ENCODE peak calls at places on chromosome 1, in seven cellular contexts. X, B, E, J, V, Q and W are unnamed samples. For H3K4me1, the result is how much of the 10 kb centered on the place peaks cover.

GRCh38 chr1:107141491-107142369 is 891 bp downstream of the NTNG1 start:
- DNase-seq in E (peak), Q (no peak), X (peak), J (peak), B (no peak), V (no peak), W (no peak)

GRCh38 chr1:216325946-216326345 is 97.3 kb downstream of the USH2A start:
- DNase-seq in Q (no peak), B (no peak), E (no peak), X (no peak), J (no peak), V (peak), W (no peak)

GRCh38 chr1:32917521-32917920 is 16.3 kb upstream of the TMEM54 start:
- DNase-seq in J (no peak), Q (no peak), E (no peak), B (no peak), V (no peak), X (no peak), W (no peak)

GRCh38 chr1:34736711-34737110 is 18.1 kb upstream of the GJB5 start:
- DNase-seq in J (no peak), Q (no peak), E (no peak), B (no peak), X (no peak), V (no peak), W (no peak)

GRCh38 chr1:26538480-26539412 is 9.2 kb downstream of the RPS6KA1 start:
- DNase-seq in V (peak), B (no peak), Q (peak), J (peak), X (no peak), E (peak), W (no peak)

GRCh38 chr1:161725888-161726630 is 4.7 kb downstream of the FCRLB start:
- DNase-seq in Q (peak), J (peak), B (peak), E (no peak), V (peak), X (peak), W (peak)

GRCh38 chr1:60960846-60961542 is 121.4 kb upstream of the NFIA start:
- DNase-seq in E (peak), J (no peak), Q (no peak), V (no peak), X (no peak), B (no peak), W (no peak)

GRCh38 chr1:45493116-45493697 is 2.2 kb upstream of the TESK2 start:
- DNase-seq in V (peak), B (no peak), J (peak), Q (no peak), X (no peak), E (peak), W (no peak)

GRCh38 chr1:53690411-53690810 is 48.6 kb downstream of the GLIS1 start:
- DNase-seq in B (no peak), V (no peak), E (no peak), X (no peak), Q (no peak), J (no peak), W (no peak)

GRCh38 chr1:184418955-184419733 is 32.3 kb downstream of the C1orf21 start:
- DNase-seq in X (no peak), Q (no peak), V (no peak), J (no peak), E (no peak), B (no peak), W (no peak)

GRCh38 chr1:16617101-16617727 is 3.9 kb upstream of the NBPF1 start:
- DNase-seq in J (no peak), B (no peak), V (peak), E (no peak), X (peak), Q (no peak), W (peak)

GRCh38 chr1:27566462-27567182 is 37.3 kb downstream of the AHDC1 start:
- DNase-seq in J (no peak), V (no peak), E (no peak), X (no peak), B (peak), Q (no peak), W (peak)
- H3K4me1 ChIP-seq in J (under half), V (half or more), E (half or more), X (half or more), B (half or more), Q (half or more), W (half or more)

GRCh38 chr1:24960071-24960801 is 30.2 kb upstream of the RUNX3 start:
- DNase-seq in B (no peak), J (no peak), V (no peak), Q (no peak), E (no peak), X (no peak), W (no peak)
- H3K4me1 ChIP-seq in B (under half), J (under half), V (under half), Q (under half), E (under half), X (under half), W (under half)

GRCh38 chr1:240577095-240577494 is 34.9 kb downstream of the GREM2 start:
- DNase-seq in E (no peak), J (no peak), V (no peak), X (no peak), Q (no peak), B (no peak), W (no peak)

GRCh38 chr1:240575976-240576666 is 35.8 kb downstream of the GREM2 start:
- DNase-seq in V (no peak), B (no peak), X (no peak), Q (no peak), J (peak), E (no peak), W (no peak)

GRCh38 chr1:240582953-240583352 is 29.0 kb downstream of the GREM2 start:
- DNase-seq in J (no peak), V (no peak), X (no peak), B (no peak), E (no peak), Q (no peak), W (no peak)

GRCh38 chr1:240579511-240579910 is 32.4 kb downstream of the GREM2 start:
- DNase-seq in X (no peak), V (no peak), E (no peak), Q (no peak), J (no peak), B (no peak), W (no peak)
- H3K4me1 ChIP-seq in X (under half), V (under half), E (under half), Q (under half), J (under half), B (under half), W (under half)

GRCh38 chr1:235011064-235011598 is 117.5 kb downstream of the TOMM20 start:
- DNase-seq in Q (no peak), V (peak), E (no peak), J (peak), X (no peak), B (no peak), W (no peak)

GRCh38 chr1:235006816-235007215 is 121.8 kb downstream of the TOMM20 start:
- DNase-seq in X (no peak), B (no peak), E (no peak), V (peak), J (no peak), Q (no peak), W (no peak)

GRCh38 chr1:235008239-235008638 is 120.4 kb downstream of the TOMM20 start:
- DNase-seq in B (no peak), E (no peak), X (no peak), V (peak), Q (no peak), J (no peak), W (no peak)

GRCh38 chr1:235009561-235010306 is 118.9 kb downstream of the TOMM20 start:
- DNase-seq in B (no peak), V (peak), X (no peak), Q (no peak), E (no peak), J (no peak), W (no peak)

GRCh38 chr1:235009074-235009473 is 119.6 kb downstream of the TOMM20 start:
- DNase-seq in E (no peak), Q (no peak), V (peak), B (no peak), X (no peak), J (peak), W (no peak)
- H3K4me1 ChIP-seq in E (under half), Q (under half), V (under half), B (under half), X (under half), J (half or more), W (under half)

GRCh38 chr1:154841384-154841783 is 28.7 kb downstream of the KCNN3 start:
- DNase-seq in X (no peak), J (no peak), Q (no peak), E (no peak), V (no peak), B (no peak), W (no peak)
- H3K4me1 ChIP-seq in X (under half), J (half or more), Q (under half), E (under half), V (under half), B (half or more), W (under half)

GRCh38 chr1:183093821-183094287 is 70.6 kb downstream of the LAMC1 start:
- DNase-seq in J (no peak), X (no peak), Q (peak), E (no peak), B (no peak), V (no peak), W (no peak)
- H3K4me1 ChIP-seq in J (under half), X (half or more), Q (half or more), E (under half), B (half or more), V (under half), W (under half)

GRCh38 chr1:38505950-38506349 is 353.6 kb downstream of the RRAGC start:
- DNase-seq in Q (no peak), J (no peak), B (no peak), E (no peak), X (no peak), V (no peak), W (no peak)
- H3K4me1 ChIP-seq in Q (under half), J (under half), B (under half), E (under half), X (under half), V (under half), W (under half)

GRCh38 chr1:15354580-15354965 is 55.1 kb upstream of the EFHD2 start:
- DNase-seq in J (no peak), B (no peak), X (no peak), E (no peak), Q (no peak), V (no peak), W (no peak)
- H3K4me1 ChIP-seq in J (under half), B (under half), X (under half), E (under half), Q (half or more), V (under half), W (under half)

DNA sequence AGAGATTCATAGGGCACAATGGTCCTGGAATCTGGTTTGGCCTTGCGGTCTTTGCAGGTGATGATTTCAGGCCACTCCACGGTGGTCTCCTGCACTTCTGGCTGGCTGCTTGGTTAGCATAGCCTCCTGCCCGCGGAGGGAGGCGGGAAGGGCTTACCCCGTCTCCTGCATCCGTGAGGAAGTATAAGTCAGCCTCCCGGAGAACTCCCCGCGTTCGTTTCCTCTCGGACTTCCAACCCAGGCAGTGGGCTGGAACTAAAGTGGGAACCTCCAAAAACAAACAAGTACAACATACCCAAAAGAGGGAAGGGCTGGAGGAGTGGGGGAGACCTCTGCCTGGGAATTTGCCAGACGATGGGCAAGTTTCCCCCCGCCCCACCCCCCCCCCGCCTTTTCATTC is 942 bp upstream of the CCN1 start:
- DNase-seq in J (no peak), E (no peak), X (peak), V (peak), Q (peak), B (peak), W (peak)
- H3K4me1 ChIP-seq in J (under half), E (under half), X (under half), V (under half), Q (under half), B (half or more), W (under half)

DNA sequence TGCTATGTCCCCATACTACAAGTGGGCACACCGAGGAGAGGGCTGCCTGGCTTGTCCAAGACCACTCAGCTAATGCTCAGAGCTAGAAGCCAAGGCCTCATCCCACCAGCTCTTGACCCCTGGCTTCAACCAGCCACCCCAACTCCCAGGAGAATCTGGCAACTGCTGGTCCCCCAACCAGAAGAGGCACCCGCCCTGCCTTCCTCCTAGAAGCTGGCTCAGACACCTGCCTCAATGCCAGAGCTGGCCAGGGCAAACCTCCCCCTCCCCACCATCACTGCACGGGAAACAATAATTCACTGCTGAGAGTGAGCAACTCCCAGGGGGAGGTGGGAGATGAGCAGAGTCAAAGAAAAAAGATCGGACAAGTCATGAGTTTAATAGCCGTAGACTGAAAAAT is 3.4 kb downstream of the CHD5 start:
- DNase-seq in Q (no peak), E (no peak), X (no peak), B (no peak), J (no peak), V (no peak), W (no peak)
- H3K4me1 ChIP-seq in Q (under half), E (under half), X (under half), B (under half), J (under half), V (under half), W (under half)